ENCODE peak calls at places on chromosomes 6 and 20, in five cellular contexts. One of them, this sample, is unnamed. For H3K4me1 and H3K36me3, the result is how much of the 10 kb centered on the place peaks cover.

GRCh38 chr20:37282558-37282957 is 6.9 kb upstream of the MANBAL start:
- DNase-seq in upper lobe of left lung: no peak
- DNase-seq in Panc1: no peak
- DNase-seq in tibial nerve: no peak
- DNase-seq in CD8-positive, alpha-beta memory T cell: no peak
- DNase-seq in this sample: no peak

GRCh38 chr6:107656883-107657282 is 167.0 kb downstream of the SOBP start:
- DNase-seq in Panc1: no peak
- DNase-seq in tibial nerve: no peak
- DNase-seq in CD8-positive, alpha-beta memory T cell: no peak
- DNase-seq in upper lobe of left lung: no peak
- DNase-seq in this sample: no peak

GRCh38 chr6:33651947-33652346 is 30.8 kb downstream of the ITPR3 start:
- DNase-seq in CD8-positive, alpha-beta memory T cell: no peak
- DNase-seq in upper lobe of left lung: no peak
- DNase-seq in Panc1: no peak
- DNase-seq in tibial nerve: no peak
- DNase-seq in this sample: no peak

GRCh38 chr20:572752-573151 is 29.2 kb upstream of the CSNK2A1 start:
- DNase-seq in tibial nerve: no peak
- DNase-seq in CD8-positive, alpha-beta memory T cell: no peak
- DNase-seq in upper lobe of left lung: no peak
- DNase-seq in Panc1: no peak
- DNase-seq in this sample: no peak

GRCh38 chr6:26125015-26125690 is 37.9 kb downstream of the HFE start:
- DNase-seq in upper lobe of left lung: no peak
- DNase-seq in Panc1: no peak
- DNase-seq in CD8-positive, alpha-beta memory T cell: no peak
- DNase-seq in tibial nerve: no peak
- DNase-seq in this sample: no peak

GRCh38 chr20:3680701-3681351 is 984 bp downstream of the ADAM33 start:
- DNase-seq in Panc1: no peak
- DNase-seq in upper lobe of left lung: no peak
- DNase-seq in tibial nerve: no peak
- DNase-seq in CD8-positive, alpha-beta memory T cell: no peak
- DNase-seq in this sample: no peak

GRCh38 chr6:36125575-36125974 is 4.7 kb upstream of the MAPK13 start:
- DNase-seq in tibial nerve: no peak
- DNase-seq in upper lobe of left lung: no peak
- DNase-seq in Panc1: no peak
- DNase-seq in CD8-positive, alpha-beta memory T cell: no peak
- DNase-seq in this sample: no peak

GRCh38 chr20:57652865-57653545 is 32.8 kb upstream of the ZBP1 start:
- DNase-seq in upper lobe of left lung: no peak
- DNase-seq in tibial nerve: no peak
- DNase-seq in CD8-positive, alpha-beta memory T cell: no peak
- DNase-seq in Panc1: no peak
- DNase-seq in this sample: no peak

GRCh38 chr6:91606148-91606901 is 1019.5 kb upstream of the MAP3K7 start:
- DNase-seq in upper lobe of left lung: no peak
- DNase-seq in tibial nerve: no peak
- DNase-seq in CD8-positive, alpha-beta memory T cell: no peak
- DNase-seq in Panc1: no peak
- DNase-seq in this sample: no peak

GRCh38 chr6:168631589-168631988 is 190.6 kb downstream of the SMOC2 start:
- DNase-seq in CD8-positive, alpha-beta memory T cell: no peak
- DNase-seq in tibial nerve: no peak
- DNase-seq in upper lobe of left lung: no peak
- DNase-seq in Panc1: no peak
- DNase-seq in this sample: no peak

GRCh38 chr20:34388678-34389077 is 25.6 kb downstream of the ITCH start:
- DNase-seq in tibial nerve: no peak
- DNase-seq in Panc1: no peak
- DNase-seq in CD8-positive, alpha-beta memory T cell: no peak
- DNase-seq in upper lobe of left lung: no peak
- DNase-seq in this sample: no peak
- H3K4me1 ChIP-seq in tibial nerve: half or more
- H3K4me1 ChIP-seq in Panc1: half or more
- H3K4me1 ChIP-seq in CD8-positive, alpha-beta memory T cell: under half
- H3K4me1 ChIP-seq in upper lobe of left lung: under half
- H3K4me1 ChIP-seq in this sample: under half

DNA sequence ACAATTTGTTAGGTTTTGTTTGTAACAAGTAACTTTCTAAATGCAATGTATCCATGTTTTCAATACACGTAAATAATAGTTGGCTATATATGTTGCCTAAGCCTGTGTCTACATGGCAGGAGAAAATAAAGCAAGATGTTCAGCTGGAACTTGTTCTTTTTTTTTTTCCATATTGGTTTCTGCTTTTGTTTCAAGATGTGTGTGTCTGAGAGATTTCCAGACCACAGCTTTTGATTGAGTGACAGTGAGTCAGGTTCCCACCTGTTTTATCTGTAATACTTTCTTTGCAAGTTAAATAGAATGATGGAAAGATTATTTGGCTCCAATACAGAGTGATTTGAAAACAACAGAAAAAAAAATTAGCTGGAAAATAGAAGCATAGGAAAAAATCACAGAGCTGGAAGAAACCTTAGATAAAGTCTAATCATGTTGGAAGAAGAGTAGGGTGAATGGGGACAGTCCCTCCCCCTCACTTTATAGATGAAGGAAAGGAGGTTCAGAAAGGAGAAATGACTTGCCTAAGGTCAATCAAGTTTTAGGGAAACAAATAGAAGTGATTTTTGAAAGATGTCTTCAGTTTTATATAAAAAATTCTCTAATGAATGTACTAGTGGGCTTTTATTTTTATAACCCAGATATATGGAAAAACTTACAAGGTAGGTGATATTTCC is 150.9 kb upstream of the STMND1 start:
- DNase-seq in CD8-positive, alpha-beta memory T cell: no peak
- DNase-seq in Panc1: no peak
- DNase-seq in upper lobe of left lung: no peak
- DNase-seq in tibial nerve: no peak
- DNase-seq in this sample: no peak
- H3K36me3 ChIP-seq in CD8-positive, alpha-beta memory T cell: under half
- H3K36me3 ChIP-seq in Panc1: under half
- H3K36me3 ChIP-seq in upper lobe of left lung: under half
- H3K36me3 ChIP-seq in tibial nerve: under half
- H3K36me3 ChIP-seq in this sample: under half

GRCh38 chr6:82904860-82905259 is 160.8 kb downstream of the UBE3D start:
- DNase-seq in upper lobe of left lung: no peak
- DNase-seq in Panc1: no peak
- DNase-seq in tibial nerve: no peak
- DNase-seq in CD8-positive, alpha-beta memory T cell: no peak
- DNase-seq in this sample: no peak

GRCh38 chr6:82906489-82906888 is 159.2 kb downstream of the UBE3D start:
- DNase-seq in Panc1: no peak
- DNase-seq in CD8-positive, alpha-beta memory T cell: no peak
- DNase-seq in upper lobe of left lung: no peak
- DNase-seq in tibial nerve: no peak
- DNase-seq in this sample: no peak

GRCh38 chr6:82906951-82907350 is 158.7 kb downstream of the UBE3D start:
- DNase-seq in Panc1: no peak
- DNase-seq in tibial nerve: no peak
- DNase-seq in upper lobe of left lung: no peak
- DNase-seq in CD8-positive, alpha-beta memory T cell: no peak
- DNase-seq in this sample: no peak

GRCh38 chr6:82902290-82902689 is 163.4 kb downstream of the UBE3D start:
- DNase-seq in tibial nerve: no peak
- DNase-seq in CD8-positive, alpha-beta memory T cell: no peak
- DNase-seq in upper lobe of left lung: no peak
- DNase-seq in Panc1: no peak
- DNase-seq in this sample: no peak
- H3K4me1 ChIP-seq in tibial nerve: under half
- H3K4me1 ChIP-seq in CD8-positive, alpha-beta memory T cell: under half
- H3K4me1 ChIP-seq in upper lobe of left lung: under half
- H3K4me1 ChIP-seq in Panc1: under half
- H3K4me1 ChIP-seq in this sample: under half

DNA sequence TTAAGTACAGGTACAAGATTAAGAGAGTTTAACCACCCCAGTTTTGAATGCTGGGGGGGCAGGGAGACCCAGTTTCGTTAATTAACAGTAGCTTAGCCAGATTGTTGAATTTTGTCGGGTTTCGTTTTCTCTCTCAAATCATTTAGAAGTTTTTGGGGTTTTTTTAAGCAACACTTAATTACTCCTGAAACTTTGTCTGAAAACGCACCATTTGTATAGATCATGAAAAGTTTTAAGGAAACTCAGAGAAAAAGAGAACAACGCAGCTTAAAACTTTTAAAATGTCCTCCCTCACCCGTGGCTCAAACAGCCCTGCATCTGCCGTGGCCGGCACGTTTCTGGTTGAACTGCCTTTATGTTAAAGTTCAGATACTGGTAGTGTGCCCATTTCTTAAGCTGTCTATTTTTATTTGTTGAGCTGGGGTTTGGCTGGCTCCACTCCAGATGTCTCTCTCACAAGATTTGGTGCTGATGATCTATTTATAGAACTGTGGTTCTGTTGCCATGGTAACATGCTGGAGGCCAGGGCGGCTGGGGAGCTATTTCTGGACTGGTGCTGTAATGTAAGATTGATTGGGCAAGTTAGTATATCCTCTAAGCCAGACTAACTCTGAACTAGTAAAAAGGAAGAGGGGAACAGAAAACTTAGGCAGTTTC is 55.1 kb downstream of the GNAS start:
- DNase-seq in CD8-positive, alpha-beta memory T cell: peak
- DNase-seq in tibial nerve: peak
- DNase-seq in Panc1: peak
- DNase-seq in upper lobe of left lung: peak
- DNase-seq in this sample: no peak
- H3K36me3 ChIP-seq in CD8-positive, alpha-beta memory T cell: half or more
- H3K36me3 ChIP-seq in tibial nerve: half or more
- H3K36me3 ChIP-seq in Panc1: half or more
- H3K36me3 ChIP-seq in upper lobe of left lung: half or more
- H3K36me3 ChIP-seq in this sample: under half

GRCh38 chr20:60266184-60266823 is 308.1 kb downstream of the CDH26 start:
- DNase-seq in Panc1: no peak
- DNase-seq in CD8-positive, alpha-beta memory T cell: no peak
- DNase-seq in upper lobe of left lung: no peak
- DNase-seq in tibial nerve: no peak
- DNase-seq in this sample: no peak
- H3K4me1 ChIP-seq in Panc1: under half
- H3K4me1 ChIP-seq in CD8-positive, alpha-beta memory T cell: under half
- H3K4me1 ChIP-seq in upper lobe of left lung: under half
- H3K4me1 ChIP-seq in tibial nerve: under half
- H3K4me1 ChIP-seq in this sample: under half

GRCh38 chr20:48990467-48990866 is 55.6 kb upstream of the CSE1L start:
- DNase-seq in CD8-positive, alpha-beta memory T cell: no peak
- DNase-seq in upper lobe of left lung: no peak
- DNase-seq in Panc1: no peak
- DNase-seq in tibial nerve: no peak
- DNase-seq in this sample: no peak
- H3K36me3 ChIP-seq in CD8-positive, alpha-beta memory T cell: half or more
- H3K36me3 ChIP-seq in upper lobe of left lung: half or more
- H3K36me3 ChIP-seq in Panc1: under half
- H3K36me3 ChIP-seq in tibial nerve: half or more
- H3K36me3 ChIP-seq in this sample: under half

GRCh38 chr6:52564856-52565255 is 12.0 kb downstream of the TRAM2 start:
- DNase-seq in tibial nerve: no peak
- DNase-seq in Panc1: no peak
- DNase-seq in CD8-positive, alpha-beta memory T cell: no peak
- DNase-seq in upper lobe of left lung: no peak
- DNase-seq in this sample: no peak

GRCh38 chr6:52570291-52570700 is 6.6 kb downstream of the TRAM2 start:
- DNase-seq in tibial nerve: no peak
- DNase-seq in upper lobe of left lung: no peak
- DNase-seq in CD8-positive, alpha-beta memory T cell: no peak
- DNase-seq in Panc1: no peak
- DNase-seq in this sample: no peak

GRCh38 chr6:52568320-52568719 is 8.5 kb downstream of the TRAM2 start:
- DNase-seq in CD8-positive, alpha-beta memory T cell: no peak
- DNase-seq in upper lobe of left lung: no peak
- DNase-seq in tibial nerve: no peak
- DNase-seq in Panc1: no peak
- DNase-seq in this sample: no peak

GRCh38 chr6:52566201-52566600 is 10.7 kb downstream of the TRAM2 start:
- DNase-seq in Panc1: no peak
- DNase-seq in upper lobe of left lung: no peak
- DNase-seq in tibial nerve: no peak
- DNase-seq in CD8-positive, alpha-beta memory T cell: no peak
- DNase-seq in this sample: no peak

GRCh38 chr6:52566853-52567279 is 10.0 kb downstream of the TRAM2 start:
- DNase-seq in Panc1: no peak
- DNase-seq in upper lobe of left lung: no peak
- DNase-seq in CD8-positive, alpha-beta memory T cell: no peak
- DNase-seq in tibial nerve: no peak
- DNase-seq in this sample: no peak
- H3K4me1 ChIP-seq in Panc1: under half
- H3K4me1 ChIP-seq in upper lobe of left lung: half or more
- H3K4me1 ChIP-seq in CD8-positive, alpha-beta memory T cell: under half
- H3K4me1 ChIP-seq in tibial nerve: half or more
- H3K4me1 ChIP-seq in this sample: under half

DNA sequence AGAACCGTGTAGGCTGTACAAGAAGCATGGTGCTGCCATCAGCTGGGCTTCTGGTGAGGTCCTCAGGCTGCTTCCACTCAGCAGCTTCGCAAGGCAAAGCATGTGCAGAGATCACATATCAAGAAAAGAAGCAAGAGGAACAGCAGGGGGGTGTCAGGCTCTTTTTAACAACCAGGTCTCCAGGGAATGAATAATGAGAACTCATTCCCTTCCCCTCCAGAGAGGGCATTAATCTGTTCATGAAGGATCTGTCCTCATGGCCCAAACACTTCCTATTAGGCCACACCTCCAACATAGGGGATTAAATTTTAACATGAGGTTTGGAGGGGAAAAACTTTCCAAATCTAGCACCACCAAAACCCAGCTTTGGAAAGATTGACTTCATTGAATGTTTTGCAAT is 20.0 kb downstream of the GINM1 start:
- DNase-seq in tibial nerve: no peak
- DNase-seq in Panc1: no peak
- DNase-seq in CD8-positive, alpha-beta memory T cell: no peak
- DNase-seq in upper lobe of left lung: no peak
- DNase-seq in this sample: no peak
- H3K36me3 ChIP-seq in tibial nerve: half or more
- H3K36me3 ChIP-seq in Panc1: under half
- H3K36me3 ChIP-seq in CD8-positive, alpha-beta memory T cell: under half
- H3K36me3 ChIP-seq in upper lobe of left lung: half or more
- H3K36me3 ChIP-seq in this sample: under half

This sample was measured in iPS DF 6.9.